ENCODE peak calls at places on chromosomes 2 and 18, in six cellular contexts. A, W, J, X, L and T are unnamed samples.
A peak's percentile ranks its signal among the peaks of the same experiment; 100 is the strongest.

GRCh38 chr2:171317492-171318125 is 116.2 kb downstream of the METTL8 start:
- DNase-seq in X (no peak), W (no peak), L (no peak), A (no peak), J (no peak), T (no peak)

GRCh38 chr2:1854747-1855146 is 110.4 kb upstream of the PXDN start:
- DNase-seq in J (peak; percentile 20), X (no peak), W (no peak), L (peak; percentile 50), A (no peak), T (peak; percentile 2)

GRCh38 chr2:39597309-39597708 is 68.4 kb upstream of the TMEM178A start:
- DNase-seq in A (no peak), L (no peak), J (no peak), X (no peak), W (no peak), T (no peak)

GRCh38 chr2:60965514-60965815 is 52.1 kb upstream of the PEX13 start:
- DNase-seq in L (no peak), A (no peak), W (no peak), X (no peak), J (no peak), T (no peak)

GRCh38 chr2:48248251-48248933 is 281.6 kb upstream of the STON1 start:
- DNase-seq in A (no peak), X (no peak), W (no peak), J (peak; percentile 77), L (peak; percentile 87), T (peak; percentile 87)

GRCh38 chr2:219476605-219477578 is 21.8 kb upstream of the GMPPA start:
- DNase-seq in L (no peak), J (no peak), W (no peak), A (no peak), X (no peak), T (peak; percentile 13)

GRCh38 chr2:238381341-238382130 is 45.2 kb upstream of the ASB1 start:
- DNase-seq in A (no peak), X (no peak), W (no peak), J (no peak), L (no peak), T (no peak)

GRCh38 chr18:65352183-65352582 is 398.6 kb upstream of the CDH7 start:
- DNase-seq in W (no peak), L (no peak), J (no peak), A (no peak), X (no peak), T (no peak)

GRCh38 chr18:51668101-51668500 is 470.6 kb upstream of the MEX3C start:
- DNase-seq in X (no peak), J (peak; percentile 47), A (peak; percentile 47), W (no peak), L (peak; percentile 66), T (peak; percentile 14)

GRCh38 chr18:45161850-45162249 is 453.4 kb upstream of the SLC14A2 start:
- DNase-seq in A (no peak), X (no peak), W (no peak), J (no peak), L (no peak), T (no peak)